ENCODE peak calls at places on chromosome 5, in six cellular contexts. I, O, R, A, M and L are unnamed samples.

GRCh38 chr5:88049156-88049555 is 219.5 kb downstream of the TMEM161B start:
- DNase-seq in M (no peak), R (no peak), I (no peak), O (no peak), A (no peak), L (no peak)

GRCh38 chr5:9344751-9345240 is 201.1 kb downstream of the SEMA5A start:
- DNase-seq in M (no peak), A (no peak), I (no peak), O (no peak), R (no peak), L (no peak)

GRCh38 chr5:141003791-141004601 is 37.7 kb downstream of the PCDHAC2 start:
- DNase-seq in I (no peak), R (no peak), M (no peak), O (no peak), A (no peak), L (no peak)

GRCh38 chr5:52580921-52581320 is 206.8 kb upstream of the ITGA1 start:
- DNase-seq in O (no peak), A (no peak), M (no peak), R (no peak), I (no peak), L (no peak)

GRCh38 chr5:51646482-51646881 is 263.2 kb downstream of the ISL1 start:
- DNase-seq in O (no peak), R (no peak), A (no peak), M (no peak), I (no peak), L (no peak)

GRCh38 chr5:143491644-143492043 is 88.2 kb upstream of the NR3C1 start:
- DNase-seq in A (no peak), R (no peak), I (no peak), M (no peak), O (no peak), L (no peak)

GRCh38 chr5:132962429-132962928 is 955 bp downstream of the AFF4 start:
- DNase-seq in I (peak), A (no peak), M (no peak), O (no peak), R (no peak), L (no peak)

GRCh38 chr5:143008809-143009521 is 238.8 kb downstream of the ARHGAP26 start:
- DNase-seq in I (peak), A (peak), R (peak), M (peak), O (peak), L (peak)

GRCh38 chr5:76982450-76982849 is 29.6 kb downstream of the CRHBP start:
- DNase-seq in R (no peak), M (no peak), A (no peak), I (no peak), O (no peak), L (no peak)

GRCh38 chr5:174532453-174533126 is 191.8 kb upstream of the MSX2 start:
- DNase-seq in R (no peak), I (peak), O (no peak), A (no peak), M (no peak), L (no peak)

GRCh38 chr5:34620185-34620584 is 35.9 kb upstream of the RAI14 start:
- DNase-seq in O (no peak), A (no peak), M (no peak), R (no peak), I (no peak), L (no peak)

GRCh38 chr5:35263266-35263665 is 33.0 kb upstream of the PRLR start:
- DNase-seq in R (no peak), I (no peak), M (no peak), O (no peak), A (no peak), L (no peak)

GRCh38 chr5:154610321-154611154 is 132.5 kb upstream of the HAND1 start:
- DNase-seq in O (peak), I (peak), A (peak), M (peak), R (peak), L (no peak)

GRCh38 chr5:6544561-6544935 is 88.3 kb downstream of the NSUN2 start:
- DNase-seq in M (no peak), A (no peak), I (no peak), O (no peak), R (no peak), L (no peak)

GRCh38 chr5:14915291-14915976 is 43.9 kb upstream of the ANKH start:
- DNase-seq in M (no peak), O (no peak), I (no peak), A (no peak), R (no peak), L (no peak)

GRCh38 chr5:172835246-172836030 is 1.4 kb downstream of the ERGIC1 start:
- DNase-seq in O (no peak), I (no peak), M (no peak), A (no peak), R (no peak), L (peak)